ENCODE peak calls at places on chromosomes 16 and 17, in five cellular contexts. U, W, K, Y and L are unnamed samples.
A peak's percentile ranks its signal among the peaks of the same experiment; 100 is the strongest.

GRCh38 chr16:57469917-57470470 is 7.5 kb downstream of the POLR2C start:
- DNase-seq in K (no peak), W (no peak), U (no peak), Y (no peak), L (no peak)

GRCh38 chr17:42695500-42695899 is 13.2 kb downstream of the CNTNAP1 start:
- DNase-seq in Y (peak; percentile 8), U (no peak), W (no peak), K (no peak), L (no peak)

GRCh38 chr16:3088925-3089716 is 10.0 kb downstream of the ZSCAN10 start:
- DNase-seq in W (no peak), K (no peak), Y (no peak), U (no peak), L (no peak)

GRCh38 chr17:78179372-78179771 is 7.5 kb downstream of the TK1 start:
- DNase-seq in W (no peak), Y (no peak), U (no peak), K (no peak), L (no peak)

GRCh38 chr16:83145297-83145696 is 518.5 kb downstream of the CDH13 start:
- DNase-seq in U (no peak), W (no peak), K (no peak), Y (no peak), L (no peak)

GRCh38 chr17:53093386-53093785 is 729.3 kb upstream of the KIF2B start:
- DNase-seq in U (no peak), K (no peak), Y (no peak), W (no peak), L (no peak)

GRCh38 chr17:79476074-79476473 is 134.8 kb downstream of the RBFOX3 start:
- DNase-seq in K (no peak), W (no peak), Y (no peak), U (no peak), L (no peak)

GRCh38 chr16:79211581-79211980 is 389.0 kb downstream of the MAF start:
- DNase-seq in K (no peak), U (no peak), Y (no peak), W (no peak), L (no peak)

GRCh38 chr16:57507414-57508083 is 21.3 kb upstream of the DOK4 start:
- DNase-seq in W (no peak), U (no peak), K (no peak), Y (no peak), L (no peak)

GRCh38 chr16:66093217-66093616 is 273.3 kb upstream of the CDH5 start:
- DNase-seq in Y (no peak), U (no peak), K (no peak), W (no peak), L (no peak)

DNA sequence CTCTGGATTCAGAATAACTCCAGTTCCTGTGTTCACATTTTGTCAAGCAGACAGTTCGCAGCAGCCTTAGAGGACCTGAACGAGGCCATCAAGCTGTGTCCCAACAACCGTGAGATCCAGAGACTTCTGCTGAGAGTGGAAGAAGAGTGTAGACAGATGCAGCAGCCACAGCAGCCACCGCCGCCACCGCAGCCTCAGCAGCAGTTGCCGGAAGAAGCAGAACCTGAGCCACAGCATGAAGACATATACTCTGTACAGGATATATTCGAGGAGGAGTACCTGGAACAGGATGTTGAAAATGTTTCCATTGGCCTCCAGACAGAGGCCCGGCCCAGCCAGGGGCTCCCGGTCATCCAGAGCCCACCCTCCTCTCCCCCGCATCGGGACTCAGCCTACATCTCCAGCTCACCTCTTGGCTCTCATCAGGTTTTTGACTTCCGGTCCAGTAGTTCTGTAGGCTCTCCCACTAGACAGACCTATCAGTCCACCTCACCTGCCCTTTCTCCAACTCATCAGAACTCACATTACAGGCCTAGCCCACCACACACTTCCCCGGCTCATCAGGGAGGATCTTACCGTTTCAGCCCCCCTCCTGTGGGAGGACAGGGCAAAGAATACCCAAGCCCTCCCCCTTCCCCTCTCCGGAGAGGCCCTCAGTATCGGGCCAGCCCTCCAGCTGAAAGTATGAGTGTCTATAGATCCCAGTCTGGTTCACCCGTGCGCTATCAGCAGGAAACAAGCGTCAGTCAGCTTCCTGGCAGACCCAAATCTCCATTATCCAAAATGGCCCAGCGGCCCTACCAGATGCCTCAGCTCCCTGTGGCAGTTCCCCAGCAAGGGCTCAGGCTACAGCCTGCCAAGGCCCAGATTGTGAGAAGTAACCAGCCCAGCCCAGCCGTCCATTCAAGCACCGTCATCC is 25.9 kb downstream of the CYB561 start:
- DNase-seq in W (no peak), Y (no peak), K (no peak), U (no peak), L (no peak)
- TF ChIP-seq POLR2A in W (no peak), Y (no peak), K (no peak), U (no peak), L (no peak)

GRCh38 chr17:34464812-34465211 is 101.8 kb upstream of the CCL1 start:
- DNase-seq in U (no peak), K (no peak), Y (no peak), W (no peak), L (no peak)

GRCh38 chr17:34465756-34466155 is 102.7 kb upstream of the CCL1 start:
- DNase-seq in K (no peak), W (no peak), U (no peak), Y (no peak), L (no peak)
- TF ChIP-seq TAF1 in K (no peak), W (no peak), U (no peak), Y (no peak), L (no peak)

DNA sequence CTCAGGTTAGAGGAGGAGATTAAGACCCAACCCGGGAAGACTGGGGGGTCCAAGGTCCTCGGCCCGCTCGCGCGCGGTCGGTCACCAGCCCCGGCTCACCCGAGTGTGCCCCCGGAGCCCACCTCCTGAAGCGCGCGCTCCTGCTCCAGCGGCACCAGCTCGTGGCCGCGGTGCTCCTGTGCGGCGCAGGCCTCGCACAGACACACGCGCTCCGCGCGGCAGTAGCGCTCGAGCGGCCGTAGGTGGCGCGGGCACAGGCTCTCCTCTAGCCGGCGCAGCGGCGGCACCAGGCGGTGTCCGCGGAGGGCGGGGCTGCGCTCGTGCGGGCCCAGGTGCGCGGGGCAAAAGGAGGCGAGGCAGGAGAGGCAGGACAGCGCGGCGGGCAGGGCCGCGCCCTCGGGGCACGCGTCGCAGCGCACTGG is 618 bp downstream of the TRIM47 start:
- DNase-seq in Y (no peak), W (no peak), K (peak; percentile 68), U (no peak), L (no peak)
- TF ChIP-seq POLR2A in Y (no peak), W (no peak), K (no peak), U (no peak), L (no peak)

DNA sequence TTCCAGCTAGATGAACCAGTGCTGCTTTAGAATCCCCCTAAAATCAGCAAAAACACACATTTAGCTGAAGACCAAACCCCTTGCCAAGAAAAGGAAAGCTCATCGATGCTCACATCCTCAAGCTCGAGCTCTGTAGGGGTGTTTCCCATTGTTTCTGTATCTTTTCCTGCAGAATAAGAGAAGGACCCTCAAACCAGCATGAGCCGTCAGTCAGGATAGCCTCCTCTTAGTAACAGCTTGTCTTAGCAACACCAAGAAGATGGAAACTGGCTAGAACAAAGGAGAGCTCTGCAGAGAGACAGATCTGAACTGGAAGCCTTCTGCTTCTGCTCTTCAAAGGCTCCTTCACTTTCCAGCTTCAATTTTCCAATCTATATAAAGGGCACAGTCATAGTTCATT is 32.0 kb downstream of the VAT1L start:
- DNase-seq in U (no peak), Y (no peak), K (no peak), W (no peak), L (no peak)
- TF ChIP-seq TAF1 in U (no peak), Y (no peak), K (no peak), W (no peak), L (no peak)

GRCh38 chr17:40463122-40463550 is 19.9 kb downstream of the IGFBP4 start:
- DNase-seq in Y (no peak), K (no peak), U (no peak), W (no peak), L (no peak)
- TF ChIP-seq POLR2A in Y (no peak), K (no peak), U (no peak), W (no peak), L (no peak)

DNA sequence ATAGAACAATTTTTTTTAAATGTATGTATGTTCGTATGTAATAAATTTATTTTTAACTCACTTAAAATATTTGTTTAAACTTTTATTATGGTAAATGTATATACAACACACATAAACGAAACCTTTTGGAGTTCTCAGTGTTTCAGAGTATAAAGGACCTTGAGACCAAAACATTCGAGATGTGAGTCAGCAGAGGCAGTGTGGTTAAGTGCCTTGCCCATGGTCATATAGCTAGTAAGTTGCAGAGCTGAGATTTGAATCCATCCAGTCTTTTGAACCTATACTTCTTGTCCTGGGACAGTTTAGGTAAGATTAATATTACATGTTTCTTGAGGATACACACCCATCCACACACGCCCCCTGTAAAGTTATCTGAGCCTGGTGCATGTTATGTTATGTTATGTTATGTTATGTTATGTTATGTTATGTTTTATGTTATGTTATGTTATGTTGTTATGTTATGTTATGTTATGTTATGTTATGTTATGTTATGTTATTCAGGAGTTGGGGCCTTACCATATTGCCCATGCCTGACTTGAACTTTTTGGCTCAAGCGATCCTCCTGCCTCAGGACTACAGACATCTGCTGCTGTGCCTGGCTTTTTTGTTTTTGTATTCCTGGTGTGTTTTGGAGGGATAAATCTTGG is 41.8 kb downstream of the TNRC6A start:
- DNase-seq in K (no peak), W (no peak), U (no peak), Y (no peak), L (no peak)
- TF ChIP-seq TAF1 in K (no peak), W (no peak), U (no peak), Y (no peak), L (no peak)

GRCh38 chr17:3751836-3752235 is 28.1 kb downstream of the HASPIN start:
- DNase-seq in K (no peak), U (no peak), W (no peak), Y (no peak), L (no peak)

GRCh38 chr17:3750926-3751325 is 27.2 kb downstream of the HASPIN start:
- DNase-seq in Y (no peak), K (no peak), U (no peak), W (no peak), L (no peak)

GRCh38 chr17:3755335-3756030 is 31.8 kb downstream of the HASPIN start:
- DNase-seq in Y (no peak), W (no peak), K (no peak), U (no peak), L (no peak)

GRCh38 chr17:3754066-3754457 is 30.4 kb downstream of the HASPIN start:
- DNase-seq in U (no peak), K (no peak), Y (no peak), W (no peak), L (no peak)

DNA sequence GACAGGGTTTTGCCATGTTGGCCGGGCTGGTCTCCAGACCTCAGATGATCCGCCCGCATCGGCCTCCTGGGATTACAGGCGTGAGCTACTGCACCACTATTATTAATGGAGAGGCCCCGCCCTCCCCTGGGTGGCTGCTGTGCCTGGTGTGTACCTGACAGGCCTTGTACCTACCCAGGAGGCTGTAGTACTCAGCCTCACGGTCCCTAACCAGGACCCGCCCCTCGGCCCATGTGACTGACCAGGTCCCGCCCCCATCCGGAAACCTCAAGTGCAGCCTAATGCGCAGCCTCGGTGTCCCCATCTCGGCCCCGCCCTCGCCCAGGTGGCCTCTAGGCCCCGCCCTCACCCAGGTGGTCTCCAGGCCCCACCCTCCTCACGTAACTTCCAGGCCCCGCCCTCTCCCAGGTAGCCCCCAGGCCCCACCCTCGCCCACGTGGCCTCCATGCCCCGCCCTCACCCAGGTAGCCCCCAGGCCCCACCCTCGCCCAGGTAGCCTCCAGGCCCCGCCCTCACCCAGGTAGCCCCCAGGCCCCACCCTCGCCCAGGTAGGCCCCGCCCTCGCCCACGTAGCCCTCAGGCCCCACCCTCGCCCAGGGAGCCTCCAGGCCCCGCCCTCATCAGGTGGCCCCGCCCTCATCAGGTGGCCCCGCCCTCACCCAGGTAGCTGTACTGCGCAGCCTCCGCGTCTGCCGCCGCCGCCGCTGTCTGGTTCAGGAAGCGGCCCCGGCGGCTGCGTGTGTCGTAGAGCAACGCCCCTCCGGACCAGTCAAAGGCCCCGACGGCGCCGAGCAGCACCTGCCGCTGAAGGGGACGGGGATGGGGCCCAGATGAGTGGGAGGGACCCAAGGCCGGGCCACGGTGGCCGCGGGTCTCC is 31.0 kb downstream of the HASPIN start:
- DNase-seq in Y (peak; percentile 85), K (no peak), U (no peak), W (peak; percentile 100), L (peak; percentile 82)
- TF ChIP-seq POLR2A in Y (no peak), K (no peak), U (peak; percentile 44), W (peak; percentile 74), L (no peak)